ENCODE peak calls at places on chromosomes 13 and 19, in four cellular contexts. Q is A549, P is K562, G is HepG2. V is an unnamed sample.

GRCh38 chr19:4738734-4739133 is 15.1 kb upstream of the DPP9 start:
- ATAC-seq in Q (peak), P (no peak), G (no peak), V (no peak)

GRCh38 chr13:76331948-76332712 is 554.1 kb downstream of the KCTD12 start:
- ATAC-seq in Q (no peak), P (no peak), G (no peak), V (no peak)

GRCh38 chr19:41887711-41888382 is 4.9 kb downstream of the ARHGEF1 start:
- ATAC-seq in Q (no peak), P (no peak), G (peak), V (no peak)

GRCh38 chr13:50320297-50320862 is 305.1 kb downstream of the KCNRG start:
- ATAC-seq in Q (peak), P (peak), G (peak), V (no peak)

GRCh38 chr19:15129856-15130580 is 22.8 kb downstream of the SYDE1 start:
- ATAC-seq in Q (no peak), P (no peak), G (no peak), V (no peak)

GRCh38 chr19:4266253-4267000 is 12.6 kb upstream of the SHD start:
- ATAC-seq in Q (no peak), P (no peak), G (no peak), V (no peak)

GRCh38 chr13:73168226-73168992 is 109.6 kb downstream of the KLF5 start:
- ATAC-seq in Q (no peak), P (no peak), G (no peak), V (no peak)

GRCh38 chr13:23966691-23967615 is 69.7 kb upstream of the C1QTNF9B start:
- ATAC-seq in Q (no peak), P (no peak), G (no peak), V (no peak)

GRCh38 chr19:54420383-54421168 is 5.3 kb downstream of the TTYH1 start:
- ATAC-seq in Q (no peak), P (no peak), G (peak), V (peak)

GRCh38 chr19:36528921-36529518 is 949 bp upstream of the ZNF260 start:
- ATAC-seq in Q (peak), P (peak), G (peak), V (no peak)

GRCh38 chr19:32363632-32364031 is 18.2 kb downstream of the ZNF507 start:
- ATAC-seq in Q (peak), P (no peak), G (peak), V (no peak)

GRCh38 chr13:20378721-20379120 is 146.6 kb upstream of the GJB6 start:
- ATAC-seq in Q (no peak), P (no peak), G (no peak), V (no peak)

GRCh38 chr19:30046522-30046921 is 104.5 kb downstream of the URI1 start:
- ATAC-seq in Q (peak), P (peak), G (no peak), V (no peak)

DNA sequence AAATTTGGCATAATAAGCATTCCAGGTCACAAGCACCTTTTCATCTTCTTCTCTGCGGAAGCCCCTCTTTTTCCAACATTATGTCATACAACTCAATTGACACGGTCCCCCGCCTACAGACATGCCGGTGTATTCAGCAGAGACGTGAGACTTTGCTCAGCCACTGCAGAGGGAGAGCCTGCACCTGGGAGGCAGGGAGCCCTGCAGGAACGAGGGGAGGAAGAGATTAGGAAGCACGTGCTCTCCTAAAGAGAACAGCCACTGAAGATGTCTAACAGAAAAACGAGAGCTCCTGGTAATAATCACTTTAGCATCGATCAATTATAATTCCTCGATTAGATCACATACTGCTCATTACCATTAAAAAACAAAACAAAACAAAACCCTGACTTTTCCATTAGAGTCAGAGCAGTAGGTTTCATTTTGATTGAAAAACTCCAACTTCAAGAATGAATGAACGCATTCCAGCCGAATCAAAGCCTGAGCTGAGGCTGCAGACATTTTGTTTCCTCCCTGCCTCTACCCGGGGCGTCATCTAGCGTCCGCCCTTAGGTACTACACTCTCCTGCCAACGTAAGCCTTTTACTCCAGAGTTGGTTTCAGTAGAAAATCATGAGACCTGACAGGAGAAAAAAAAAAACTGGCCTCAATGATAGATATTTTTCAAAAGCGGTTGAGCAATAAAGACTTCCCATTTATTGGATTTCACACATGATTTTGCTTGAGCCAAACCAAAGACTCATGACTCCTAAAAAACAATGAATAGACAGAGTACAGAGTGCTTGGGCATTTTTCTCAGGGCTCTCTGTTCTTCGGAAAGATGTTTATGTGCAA is 194.5 kb downstream of the KATNAL1 start:
- ATAC-seq in Q (peak), P (peak), G (peak), V (peak)
- TF ChIP-seq EP300 in Q (no peak), P (no peak), G (no peak), V (no peak)

GRCh38 chr13:32315255-32316029 is at the start of the genes BRCA2 and ZAR1L:
- ATAC-seq in Q (peak), P (peak), G (peak), V (peak)
- TF ChIP-seq EP300 in Q (no peak), P (peak), G (no peak), V (no peak)

GRCh38 chr19:6516018-6516658 is 14.0 kb upstream of the TUBB4A start:
- ATAC-seq in Q (peak), P (peak), G (peak), V (peak)
- TF ChIP-seq EP300 in Q (no peak), P (no peak), G (no peak), V (no peak)

GRCh38 chr19:40443930-40444180 is 280 bp downstream of the SERTAD3 start:
- ATAC-seq in Q (peak), P (peak), G (peak), V (no peak)

GRCh38 chr19:40445637-40445944 is 1.5 kb upstream of the SERTAD3 start:
- ATAC-seq in Q (no peak), P (no peak), G (no peak), V (no peak)

GRCh38 chr19:40443131-40443929 is 805 bp downstream of the SERTAD3 start:
- ATAC-seq in Q (peak), P (peak), G (peak), V (peak)

GRCh38 chr19:40445006-40445312 is 824 bp upstream of the SERTAD3 start:
- ATAC-seq in Q (no peak), P (no peak), G (no peak), V (no peak)

DNA sequence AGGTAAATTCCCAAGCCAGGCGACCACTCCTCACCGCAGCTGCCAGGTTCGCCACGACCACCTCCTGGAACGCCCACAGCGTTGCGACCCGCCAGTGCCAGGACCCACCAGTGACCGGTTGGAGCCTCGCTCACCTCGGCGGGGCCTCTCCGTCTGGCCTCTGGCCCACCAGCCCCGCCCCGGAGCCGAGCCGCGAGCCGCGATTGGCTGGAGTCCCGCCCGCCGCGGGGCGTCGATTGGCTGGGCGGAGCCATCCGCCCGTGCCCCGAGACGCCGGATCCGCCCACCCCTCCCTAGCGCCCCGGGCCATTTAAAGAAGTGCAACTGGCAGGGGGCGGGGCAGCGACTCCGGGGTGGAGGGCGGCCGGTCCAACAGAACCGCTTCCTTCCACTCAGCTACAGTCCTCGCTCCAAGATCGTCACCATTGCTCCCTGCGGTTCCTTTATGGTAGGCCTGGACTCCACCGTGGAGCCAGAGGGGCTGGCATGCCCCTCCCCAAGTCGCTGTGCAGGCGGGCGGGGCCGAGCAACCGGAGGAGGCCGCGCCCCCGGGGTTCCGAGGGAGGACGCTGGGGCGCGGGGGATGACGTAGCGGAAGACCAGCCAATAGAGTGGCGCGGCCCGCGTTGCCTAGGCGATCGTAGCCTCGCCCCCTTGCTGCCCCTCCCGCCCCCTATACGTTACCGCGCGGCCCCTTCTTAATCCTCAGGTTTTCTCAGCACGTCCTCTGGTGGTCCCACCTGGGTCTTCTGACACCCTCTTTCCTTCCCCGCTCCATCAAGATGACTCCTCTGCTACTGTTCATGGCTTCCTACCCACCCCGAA is at the start of gene SERTAD3:
- ATAC-seq in Q (peak), P (peak), G (peak), V (peak)
- TF ChIP-seq EP300 in Q (no peak), P (no peak), G (no peak), V (no peak)

DNA sequence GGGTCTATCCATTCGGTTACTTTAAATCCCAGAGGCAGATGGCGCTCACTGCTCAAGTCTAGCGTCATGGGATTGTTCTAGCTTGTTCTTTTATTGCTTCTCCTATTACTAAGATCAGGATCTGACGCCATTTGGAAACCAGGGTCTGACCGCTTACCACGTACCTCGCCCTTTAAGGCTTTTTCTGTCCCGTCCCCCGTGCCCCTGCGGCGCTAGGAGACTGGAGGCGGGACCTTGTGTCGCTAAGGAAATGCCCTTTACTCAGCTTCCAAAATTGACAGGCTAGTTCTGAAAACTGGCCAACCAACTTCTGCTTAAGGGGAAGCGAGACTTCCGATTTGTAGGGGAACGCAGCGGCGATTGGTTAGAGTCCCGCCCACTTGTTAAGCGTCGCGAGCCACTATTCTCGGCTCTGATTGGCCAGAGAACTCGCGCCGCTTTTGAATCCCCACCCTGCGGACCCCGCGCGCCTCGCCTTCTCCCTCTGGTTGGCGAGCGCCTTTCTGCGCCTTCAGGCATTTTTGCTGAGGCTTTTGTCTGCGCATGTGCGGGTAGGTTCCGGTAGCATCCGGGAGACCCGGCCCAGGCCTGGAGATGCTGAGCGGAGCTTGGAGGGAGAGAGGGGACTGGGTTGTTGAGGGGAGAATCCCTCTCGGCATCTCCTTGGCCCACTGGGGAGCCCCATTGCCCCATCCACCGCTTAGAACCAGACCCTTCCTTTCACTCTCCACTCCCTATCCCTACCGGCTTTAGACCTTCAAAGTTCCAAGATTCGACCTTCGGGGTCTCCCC is 3.9 kb upstream of the C19orf84 start:
- ATAC-seq in Q (peak), P (peak), G (peak), V (peak)
- TF ChIP-seq EP300 in Q (no peak), P (peak), G (no peak), V (no peak)

GRCh38 chr19:7903244-7904073 is at the start of gene MAP2K7:
- ATAC-seq in Q (peak), P (peak), G (peak), V (peak)
- TF ChIP-seq EP300 in Q (no peak), P (no peak), G (peak), V (no peak)